ENCODE peak calls at places on chromosomes 4 and X, in five cellular contexts. M is memory B cell; C is stimulated activated CD8-positive, alpha-beta memory T cell treated with anti-CD3 and anti-CD28 coated beads, Interleukin-15, amount 100 ng/mL, for 4 hours; E is Karpas-422; K is fibroblast of the aortic adventitia. N is an unnamed sample.

GRCh38 chr4:101953949-101954348 is 163.4 kb downstream of the BANK1 start:
- DNase-seq in M (no peak), C (no peak), E (peak; percentile 68), K (peak; percentile 54), N (no peak)

GRCh38 chr4:163744861-163745260 is 250.4 kb downstream of the TMA16 start:
- DNase-seq in M (no peak), C (no peak), E (no peak), K (no peak), N (no peak)

GRCh38 chr4:126071346-126072333 is 756.9 kb downstream of the FAT4 start:
- DNase-seq in M (no peak), C (no peak), E (no peak), K (peak; percentile 92), N (no peak)

GRCh38 chrX:70129811-70130210 is 3.4 kb upstream of the IGBP1 start:
- DNase-seq in M (no peak), C (no peak), E (no peak), K (peak; percentile 2), N (no peak)

GRCh38 chrX:47283015-47283771 is 50.4 kb downstream of the USP11 start:
- DNase-seq in M (no peak), C (no peak), E (no peak), K (peak; percentile 21), N (no peak)

GRCh38 chr4:109873791-109874514 is 26.0 kb downstream of the LRIT3 start:
- DNase-seq in M (no peak), C (no peak), E (no peak), K (peak; percentile 77), N (peak; percentile 17)

GRCh38 chrX:103056902-103057301 is 7.1 kb downstream of the BEX1 start:
- DNase-seq in M (no peak), C (no peak), E (no peak), K (no peak), N (no peak)

GRCh38 chrX:130885996-130886395 is 17.0 kb downstream of the ENOX2 start:
- DNase-seq in M (no peak), C (no peak), E (no peak), K (no peak), N (no peak)

GRCh38 chrX:114087543-114087942 is 496.3 kb upstream of the HTR2C start:
- DNase-seq in M (no peak), C (no peak), E (no peak), K (no peak), N (no peak)

GRCh38 chrX:114905251-114905650 is 112.2 kb downstream of the IL13RA2 start:
- DNase-seq in M (no peak), C (no peak), E (no peak), K (no peak), N (no peak)

GRCh38 chrX:9342581-9343051 is 122.2 kb upstream of the TBL1X start:
- DNase-seq in M (peak; percentile 50), C (no peak), E (peak; percentile 53), K (peak; percentile 82), N (peak; percentile 53)

GRCh38 chrX:69136546-69137331 is 28.5 kb downstream of the PJA1 start:
- DNase-seq in M (no peak), C (no peak), E (no peak), K (no peak), N (no peak)

GRCh38 chr4:39526810-39527295 is 386 bp downstream of the UGDH start:
- DNase-seq in M (peak; percentile 22), C (no peak), E (no peak), K (peak; percentile 32), N (no peak)

GRCh38 chr4:84887824-84888223 is 78.7 kb downstream of the WDFY3 start:
- DNase-seq in M (no peak), C (no peak), E (no peak), K (peak; percentile 80), N (no peak)

GRCh38 chrX:119735467-119735866 is 22.9 kb upstream of the SOWAHD start:
- DNase-seq in M (no peak), C (no peak), E (no peak), K (no peak), N (no peak)

GRCh38 chrX:68895339-68896250 is 66.8 kb downstream of the EFNB1 start:
- DNase-seq in M (no peak), C (no peak), E (no peak), K (peak; percentile 35), N (no peak)

GRCh38 chrX:105126201-105126600 is 94.3 kb downstream of the TEX13A start:
- DNase-seq in M (no peak), C (no peak), E (no peak), K (no peak), N (no peak)

GRCh38 chrX:137424679-137425078 is 141.2 kb upstream of the ZIC3 start:
- DNase-seq in M (no peak), C (no peak), E (no peak), K (no peak), N (no peak)

GRCh38 chrX:109997786-109998452 is 5.0 kb upstream of the TMEM164 start:
- DNase-seq in M (no peak), C (no peak), E (peak; percentile 43), K (no peak), N (no peak)

GRCh38 chrX:53241558-53241957 is 16.6 kb upstream of the KDM5C start:
- DNase-seq in M (no peak), C (no peak), E (no peak), K (no peak), N (no peak)

GRCh38 chrX:107684956-107685385 is 56.7 kb downstream of the PRPS1 start:
- DNase-seq in M (no peak), C (no peak), E (peak; percentile 69), K (peak; percentile 48), N (no peak)

GRCh38 chr4:153731239-153731638 is 28.6 kb downstream of the RNF175 start:
- DNase-seq in M (no peak), C (no peak), E (no peak), K (peak; percentile 89), N (peak; percentile 61)

GRCh38 chr4:13539047-13539720 is 5.1 kb downstream of the NKX3-2 start:
- DNase-seq in M (peak; percentile 10), C (no peak), E (no peak), K (no peak), N (no peak)

GRCh38 chr4:83535945-83536648 is at the start of gene GPAT3:
- DNase-seq in M (peak; percentile 31), C (peak; percentile 33), E (no peak), K (peak; percentile 62), N (peak; percentile 46)

GRCh38 chr4:159455675-159456235 is 352.9 kb downstream of the RAPGEF2 start:
- DNase-seq in M (no peak), C (no peak), E (peak; percentile 68), K (peak; percentile 51), N (no peak)

GRCh38 chr4:153393397-153393796 is 48.9 kb downstream of the MND1 start:
- DNase-seq in M (no peak), C (no peak), E (no peak), K (peak; percentile 84), N (peak; percentile 48)

GRCh38 chr4:185142911-185143595 is at the start of gene SLC25A4:
- DNase-seq in M (peak; percentile 93), C (peak; percentile 71), E (peak; percentile 91), K (peak; percentile 53), N (peak; percentile 52)

GRCh38 chr4:120156115-120156718 is 89.6 kb upstream of the MAD2L1 start:
- DNase-seq in M (peak; percentile 13), C (no peak), E (peak; percentile 89), K (peak; percentile 91), N (peak; percentile 24)

GRCh38 chrX:9644335-9644734 is 121.3 kb downstream of the GPR143 start:
- DNase-seq in M (no peak), C (peak; percentile 5), E (no peak), K (no peak), N (no peak)

N was measured in GM04504.